ENCODE peak calls at places on chromosomes 6 and 20, in six cellular contexts. S is Calu3, U is neural crest cell, E is fibroblast of lung, K is lower leg skin, Z is heart right ventricle. G is an unnamed sample.

GRCh38 chr6:56314683-56315523 is 67.5 kb upstream of the COL21A1 start:
- DNase-seq in S (peak; percentile 59), U (peak; percentile 45), E (peak; percentile 56), K (no peak), Z (no peak), G (peak; percentile 31)

GRCh38 chr6:169164451-169164850 is 89.2 kb downstream of the THBS2 start:
- DNase-seq in S (no peak), U (no peak), E (no peak), K (no peak), Z (no peak), G (no peak)

GRCh38 chr20:18615020-18615652 is 27.3 kb downstream of the DTD1 start:
- DNase-seq in S (no peak), U (no peak), E (peak; percentile 18), K (no peak), Z (no peak), G (no peak)

GRCh38 chr6:116528800-116529199 is 16.7 kb downstream of the TRAPPC3L start:
- DNase-seq in S (no peak), U (no peak), E (no peak), K (no peak), Z (no peak), G (no peak)

GRCh38 chr6:127821431-127821830 is 79.4 kb downstream of the THEMIS start:
- DNase-seq in S (no peak), U (no peak), E (no peak), K (no peak), Z (no peak), G (no peak)

GRCh38 chr6:36676142-36677058 is 2.1 kb upstream of the CDKN1A start:
- DNase-seq in S (no peak), U (no peak), E (peak; percentile 69), K (no peak), Z (no peak), G (no peak)

GRCh38 chr20:47574616-47575401 is 73.1 kb downstream of the NCOA3 start:
- DNase-seq in S (peak; percentile 32), U (no peak), E (peak; percentile 50), K (no peak), Z (no peak), G (no peak)

GRCh38 chr6:144870796-144871195 is 585.7 kb downstream of the UTRN start:
- DNase-seq in S (no peak), U (no peak), E (no peak), K (no peak), Z (no peak), G (no peak)

GRCh38 chr6:92377137-92377536 is 1042.2 kb downstream of the EPHA7 start:
- DNase-seq in S (no peak), U (no peak), E (no peak), K (no peak), Z (no peak), G (no peak)

GRCh38 chr6:5553767-5554166 is 292.5 kb downstream of the FARS2 start:
- DNase-seq in S (no peak), U (no peak), E (peak; percentile 3), K (no peak), Z (no peak), G (no peak)

GRCh38 chr20:24135786-24136185 is 147.2 kb upstream of the GGTLC1 start:
- DNase-seq in S (no peak), U (no peak), E (no peak), K (no peak), Z (no peak), G (no peak)

GRCh38 chr6:136992113-136992512 is 52.7 kb downstream of the IL20RA start:
- DNase-seq in S (no peak), U (no peak), E (no peak), K (no peak), Z (no peak), G (no peak)

GRCh38 chr20:57526067-57526884 is 1.3 kb upstream of the CTCFL start:
- DNase-seq in S (peak; percentile 48), U (no peak), E (no peak), K (no peak), Z (no peak), G (peak; percentile 32)

GRCh38 chr6:90227693-90228092 is 69.0 kb downstream of the BACH2 start:
- DNase-seq in S (no peak), U (no peak), E (no peak), K (no peak), Z (no peak), G (no peak)

GRCh38 chr6:45445749-45446454 is 68.2 kb upstream of the SUPT3H start:
- DNase-seq in S (peak; percentile 81), U (no peak), E (peak; percentile 99), K (peak; percentile 91), Z (peak; percentile 23), G (no peak)

GRCh38 chr6:42368156-42368555 is 83.6 kb downstream of the TRERF1 start:
- DNase-seq in S (no peak), U (no peak), E (no peak), K (no peak), Z (no peak), G (no peak)

GRCh38 chr20:63894358-63895201 is at the start of gene DNAJC5:
- DNase-seq in S (peak; percentile 99), U (peak; percentile 91), E (peak; percentile 91), K (peak; percentile 92), Z (peak; percentile 98), G (peak; percentile 92)

GRCh38 chr20:11051146-11051545 is 377.3 kb upstream of the JAG1 start:
- DNase-seq in S (no peak), U (no peak), E (no peak), K (no peak), Z (no peak), G (no peak)

GRCh38 chr6:124962617-124963415 is 579 bp downstream of the RNF217 start:
- DNase-seq in S (peak; percentile 50), U (peak; percentile 29), E (peak; percentile 52), K (no peak), Z (peak; percentile 45), G (peak; percentile 43)

GRCh38 chr6:52063584-52064400 is 23.6 kb downstream of the PKHD1 start:
- DNase-seq in S (peak; percentile 48), U (peak; percentile 18), E (peak; percentile 4), K (no peak), Z (no peak), G (peak; percentile 34)

GRCh38 chr20:42018979-42019378 is 400.8 kb upstream of the CHD6 start:
- DNase-seq in S (peak; percentile 45), U (no peak), E (no peak), K (no peak), Z (no peak), G (no peak)

GRCh38 chr20:36150489-36150846 is 4.1 kb upstream of the EPB41L1 start:
- DNase-seq in S (no peak), U (no peak), E (no peak), K (no peak), Z (no peak), G (no peak)

GRCh38 chr6:16903470-16903869 is 142.2 kb upstream of the ATXN1 start:
- DNase-seq in S (no peak), U (no peak), E (peak; percentile 78), K (peak; percentile 29), Z (no peak), G (no peak)

GRCh38 chr6:43838276-43839036 is 68.4 kb downstream of the VEGFA start:
- DNase-seq in S (peak; percentile 59), U (no peak), E (peak; percentile 74), K (no peak), Z (peak; percentile 40), G (no peak)

GRCh38 chr6:46653439-46653942 is 716 bp downstream of the SLC25A27 start:
- DNase-seq in S (no peak), U (no peak), E (no peak), K (no peak), Z (no peak), G (no peak)

GRCh38 chr20:61233590-61233989 is 18.5 kb upstream of the CDH4 start:
- DNase-seq in S (no peak), U (no peak), E (no peak), K (no peak), Z (no peak), G (no peak)

GRCh38 chr20:61234224-61234623 is 17.8 kb upstream of the CDH4 start:
- DNase-seq in S (no peak), U (no peak), E (no peak), K (no peak), Z (no peak), G (no peak)

DNA sequence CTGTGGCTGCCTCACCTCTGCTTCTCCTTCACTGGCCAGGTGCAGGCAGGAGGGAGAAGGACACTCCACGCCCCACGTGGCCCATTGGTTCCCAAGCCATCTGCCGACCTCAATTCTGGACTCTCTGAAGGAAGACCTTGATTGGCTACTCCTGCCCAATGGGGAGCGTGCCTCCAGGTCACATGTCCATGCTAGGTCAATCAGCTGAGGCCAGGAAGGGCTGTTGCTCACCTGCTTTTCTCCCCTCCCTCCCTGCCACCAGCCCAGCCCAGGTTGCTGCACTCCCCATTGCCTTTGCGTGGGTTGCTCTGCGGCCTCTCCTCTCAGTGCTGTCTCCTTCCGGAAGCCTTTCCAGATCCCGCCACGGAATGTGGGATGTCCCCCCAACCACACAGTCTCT is 21.9 kb upstream of the CDH4 start:
- DNase-seq in S (no peak), U (no peak), E (no peak), K (no peak), Z (no peak), G (no peak)
- TF ChIP-seq CTCF in S (no peak), U (no peak), E (no peak), K (no peak), Z (no peak), G (no peak)

GRCh38 chr6:148747493-148748160 is 797 bp downstream of the UST start:
- DNase-seq in S (peak; percentile 22), U (peak; percentile 47), E (no peak), K (peak; percentile 58), Z (peak; percentile 40), G (peak; percentile 72)
- TF ChIP-seq CTCF in S (no peak), U (peak; percentile 22), E (no peak), K (no peak), Z (peak; percentile 10), G (no peak)

DNA sequence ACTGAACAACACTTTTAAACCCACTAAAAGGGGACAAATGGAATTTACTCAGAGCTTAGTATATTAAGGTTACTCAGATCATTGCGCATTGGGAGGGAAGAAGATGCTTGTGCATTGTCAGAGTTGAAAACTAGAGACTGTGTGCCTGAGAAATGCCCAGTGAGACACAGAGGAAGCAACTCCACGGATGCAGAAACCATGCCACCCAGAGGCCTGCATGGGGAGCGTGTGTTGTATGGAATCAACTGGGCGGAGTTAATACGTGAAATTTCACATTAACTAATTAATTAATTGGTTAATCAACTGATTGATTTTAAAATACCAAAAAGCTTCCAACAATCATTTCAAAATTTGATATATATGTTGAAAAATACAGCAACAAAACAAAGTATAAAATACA is 391.6 kb downstream of the PLCB1 start:
- DNase-seq in S (no peak), U (no peak), E (peak; percentile 30), K (no peak), Z (no peak), G (no peak)
- TF ChIP-seq CTCF in S (no peak), U (no peak), E (no peak), K (no peak), Z (peak; percentile 23), G (no peak)

GRCh38 chr20:62804632-62805364 is at the start of gene OGFR:
- DNase-seq in S (peak; percentile 77), U (no peak), E (peak; percentile 50), K (no peak), Z (peak; percentile 74), G (peak; percentile 65)

GRCh38 chr20:62805711-62806382 is 1.2 kb downstream of the OGFR start:
- DNase-seq in S (no peak), U (peak; percentile 69), E (peak; percentile 39), K (peak; percentile 52), Z (no peak), G (peak; percentile 73)

GRCh38 chr20:62805365-62805710 is 703 bp downstream of the OGFR start:
- DNase-seq in S (peak; percentile 61), U (no peak), E (no peak), K (no peak), Z (no peak), G (no peak)

GRCh38 chr20:62802026-62802712 is 2.5 kb upstream of the OGFR start:
- DNase-seq in S (no peak), U (no peak), E (no peak), K (no peak), Z (no peak), G (no peak)

GRCh38 chr20:62804021-62804631 is 509 bp upstream of the OGFR start:
- DNase-seq in S (no peak), U (no peak), E (no peak), K (no peak), Z (no peak), G (no peak)
- TF ChIP-seq CTCF in S (no peak), U (peak; percentile 13), E (no peak), K (no peak), Z (no peak), G (no peak)